ENCODE peak calls at places on chromosomes 5 and 9, in six cellular contexts. Y is B cell, T is activated T-helper 1 cell treated with Interleukin-2 at 50 U/mL for 16 hours, J is NCI-H1417, W is aorta, Z is uterus. N is an unnamed sample.

GRCh38 chr9:8733096-8733954 is 933.7 kb upstream of the DMAC1 start:
- DNase-seq in Y (no peak), T (no peak), J (peak), W (peak), Z (no peak), N (no peak)

GRCh38 chr9:131037336-131038255 is 28.6 kb downstream of the LAMC3 start:
- DNase-seq in Y (no peak), T (no peak), J (no peak), W (no peak), Z (no peak), N (no peak)

GRCh38 chr9:134559013-134559412 is 82.6 kb upstream of the COL5A1 start:
- DNase-seq in Y (no peak), T (no peak), J (no peak), W (no peak), Z (peak), N (no peak)

GRCh38 chr5:77639624-77640023 is 1.1 kb upstream of the OTP start:
- DNase-seq in Y (no peak), T (no peak), J (no peak), W (no peak), Z (no peak), N (no peak)

GRCh38 chr5:17118631-17119030 is 98.8 kb upstream of the BASP1 start:
- DNase-seq in Y (peak), T (no peak), J (no peak), W (no peak), Z (peak), N (no peak)

GRCh38 chr5:154356256-154356655 is 89.5 kb upstream of the SAP30L start:
- DNase-seq in Y (no peak), T (no peak), J (no peak), W (no peak), Z (no peak), N (no peak)

GRCh38 chr9:92196909-92197308 is 81.7 kb upstream of the SPTLC1 start:
- DNase-seq in Y (no peak), T (no peak), J (no peak), W (no peak), Z (no peak), N (no peak)

GRCh38 chr9:132673355-132673754 is 3.1 kb downstream of the GTF3C4 start:
- DNase-seq in Y (no peak), T (no peak), J (peak), W (no peak), Z (no peak), N (no peak)

GRCh38 chr9:135906291-135907005 is 898 bp downstream of the CAMSAP1 start:
- DNase-seq in Y (no peak), T (no peak), J (peak), W (no peak), Z (no peak), N (no peak)

GRCh38 chr9:112789493-112789892 is 38.9 kb downstream of the SNX30 start:
- DNase-seq in Y (no peak), T (no peak), J (no peak), W (no peak), Z (no peak), N (no peak)

GRCh38 chr9:78032599-78033457 is 1.2 kb upstream of the GNAQ start:
- DNase-seq in Y (peak), T (no peak), J (peak), W (no peak), Z (peak), N (no peak)

GRCh38 chr5:129767927-129768380 is 20.1 kb downstream of the MINAR2 start:
- DNase-seq in Y (peak), T (peak), J (peak), W (no peak), Z (peak), N (peak)

GRCh38 chr9:18421391-18421790 is 52.6 kb upstream of the ADAMTSL1 start:
- DNase-seq in Y (no peak), T (no peak), J (peak), W (no peak), Z (no peak), N (no peak)

GRCh38 chr9:130232899-130233586 is 32.5 kb upstream of the HMCN2 start:
- DNase-seq in Y (no peak), T (no peak), J (no peak), W (peak), Z (no peak), N (no peak)

GRCh38 chr9:10614201-10614870 is 1.5 kb upstream of the PTPRD start:
- DNase-seq in Y (no peak), T (no peak), J (no peak), W (no peak), Z (no peak), N (no peak)

GRCh38 chr5:32331927-32332274 is 19.2 kb upstream of the MTMR12 start:
- DNase-seq in Y (no peak), T (no peak), J (no peak), W (no peak), Z (no peak), N (no peak)

GRCh38 chr5:131394128-131394527 is 130.3 kb downstream of the CDC42SE2 start:
- DNase-seq in Y (peak), T (no peak), J (no peak), W (no peak), Z (no peak), N (peak)

GRCh38 chr5:57749396-57749795 is 266.8 kb upstream of the ACTBL2 start:
- DNase-seq in Y (no peak), T (no peak), J (no peak), W (no peak), Z (no peak), N (no peak)

GRCh38 chr5:54883374-54884194 is 101.8 kb downstream of the ESM1 start:
- DNase-seq in Y (peak), T (no peak), J (no peak), W (peak), Z (peak), N (no peak)

GRCh38 chr5:120229036-120229435 is 235.1 kb upstream of the PRR16 start:
- DNase-seq in Y (no peak), T (no peak), J (no peak), W (no peak), Z (no peak), N (no peak)

GRCh38 chr9:108784998-108785397 is 70.8 kb downstream of the ACTL7B start:
- DNase-seq in Y (no peak), T (no peak), J (no peak), W (no peak), Z (no peak), N (no peak)

GRCh38 chr5:123720339-123720738 is 208.4 kb downstream of the CSNK1G3 start:
- DNase-seq in Y (no peak), T (no peak), J (no peak), W (no peak), Z (no peak), N (no peak)

GRCh38 chr9:116320180-116320799 is 166.7 kb downstream of the PAPPA start:
- DNase-seq in Y (no peak), T (no peak), J (no peak), W (no peak), Z (no peak), N (no peak)

GRCh38 chr5:155987261-155987810 is 339.6 kb upstream of the SGCD start:
- DNase-seq in Y (no peak), T (no peak), J (no peak), W (no peak), Z (no peak), N (no peak)

GRCh38 chr9:87324613-87325194 is 173.0 kb upstream of the DAPK1 start:
- DNase-seq in Y (peak), T (no peak), J (peak), W (no peak), Z (no peak), N (no peak)

GRCh38 chr9:122056484-122056883 is 36.6 kb downstream of the TTLL11 start:
- DNase-seq in Y (no peak), T (no peak), J (no peak), W (no peak), Z (no peak), N (no peak)

GRCh38 chr9:125529589-125530515 is 177.2 kb downstream of the MAPKAP1 start:
- DNase-seq in Y (peak), T (no peak), J (no peak), W (no peak), Z (no peak), N (no peak)

GRCh38 chr5:64682608-64683007 is 7.7 kb upstream of the SHISAL2B start:
- DNase-seq in Y (no peak), T (no peak), J (no peak), W (no peak), Z (no peak), N (no peak)

N was measured in T follicular helper cell.